ENCODE peak calls at places on chromosomes 7 and 10, in ten cellular contexts. B is retinal pigment epithelial cell; Y is stomach; P is fibroblast of the conjunctiva; G is activated naive CD4-positive, alpha-beta T cell treated with Interleukin-2 at 50 U/mL for 16 hours; Z is NCI-H1436; Q is NCI-H345; O is T1000; K is HS-27A; A is heart left ventricle. C is an unnamed sample.

GRCh38 chr10:77036993-77037734 is 600.4 kb downstream of the KCNMA1 start:
- DNase-seq in B (no peak), Y (no peak), P (no peak), G (no peak), Z (peak), Q (peak), O (no peak), K (no peak), A (no peak), C (peak)

GRCh38 chr7:78018541-78019456 is 220.2 kb downstream of the PHTF2 start:
- DNase-seq in B (no peak), Y (no peak), P (peak), G (peak), Z (no peak), Q (peak), O (no peak), K (peak), A (peak), C (peak)

GRCh38 chr7:68146970-68147369 is 1150.3 kb downstream of the TYW1 start:
- DNase-seq in B (no peak), Y (no peak), P (no peak), G (no peak), Z (no peak), Q (peak), O (no peak), K (no peak), A (no peak), C (no peak)

GRCh38 chr10:121137533-121137932 is 286.4 kb downstream of the WDR11 start:
- DNase-seq in B (no peak), Y (no peak), P (no peak), G (no peak), Z (no peak), Q (no peak), O (no peak), K (no peak), A (no peak), C (no peak)

GRCh38 chr10:122510736-122511135 is 49.4 kb downstream of the HTRA1 start:
- DNase-seq in B (no peak), Y (no peak), P (no peak), G (no peak), Z (no peak), Q (no peak), O (no peak), K (no peak), A (no peak), C (no peak)

GRCh38 chr7:30923774-30924413 is 12.2 kb downstream of the AQP1 start:
- DNase-seq in B (no peak), Y (peak), P (no peak), G (no peak), Z (no peak), Q (no peak), O (no peak), K (no peak), A (peak), C (no peak)

GRCh38 chr7:44658979-44659378 is 52.6 kb downstream of the OGDH start:
- DNase-seq in B (no peak), Y (no peak), P (no peak), G (no peak), Z (no peak), Q (no peak), O (no peak), K (no peak), A (no peak), C (no peak)

GRCh38 chr10:131839351-131839750 is 61.5 kb upstream of the PPP2R2D start:
- DNase-seq in B (no peak), Y (no peak), P (no peak), G (no peak), Z (no peak), Q (no peak), O (no peak), K (no peak), A (no peak), C (no peak)

GRCh38 chr7:112069879-112070321 is 136.3 kb downstream of the DOCK4 start:
- DNase-seq in B (no peak), Y (no peak), P (no peak), G (no peak), Z (no peak), Q (no peak), O (no peak), K (no peak), A (no peak), C (peak)

GRCh38 chr7:134784251-134785049 is 5.0 kb downstream of the CALD1 start:
- DNase-seq in B (no peak), Y (no peak), P (no peak), G (no peak), Z (no peak), Q (no peak), O (no peak), K (no peak), A (no peak), C (no peak)

GRCh38 chr10:112435013-112435619 is 11.6 kb downstream of the ZDHHC6 start:
- DNase-seq in B (no peak), Y (no peak), P (peak), G (no peak), Z (no peak), Q (no peak), O (no peak), K (no peak), A (no peak), C (peak)

GRCh38 chr7:48088559-48089414 is at the start of gene UPP1:
- DNase-seq in B (peak), Y (peak), P (peak), G (peak), Z (peak), Q (peak), O (peak), K (peak), A (peak), C (peak)

GRCh38 chr10:128861018-128861565 is 605.9 kb upstream of the MGMT start:
- DNase-seq in B (no peak), Y (no peak), P (no peak), G (no peak), Z (no peak), Q (no peak), O (no peak), K (no peak), A (no peak), C (no peak)

GRCh38 chr10:31582365-31583052 is 263.5 kb downstream of the ZEB1 start:
- DNase-seq in B (peak), Y (no peak), P (peak), G (no peak), Z (no peak), Q (no peak), O (peak), K (no peak), A (peak), C (no peak)

GRCh38 chr10:132377326-132377725 is 19.7 kb upstream of the PWWP2B start:
- DNase-seq in B (no peak), Y (no peak), P (no peak), G (no peak), Z (no peak), Q (no peak), O (no peak), K (no peak), A (no peak), C (no peak)

GRCh38 chr10:130824230-130825014 is 487.1 kb downstream of the TCERG1L start:
- DNase-seq in B (no peak), Y (no peak), P (no peak), G (no peak), Z (no peak), Q (no peak), O (no peak), K (no peak), A (no peak), C (no peak)

GRCh38 chr7:150451833-150452431 is 1.5 kb downstream of the GIMAP8 start:
- DNase-seq in B (no peak), Y (no peak), P (no peak), G (peak), Z (no peak), Q (no peak), O (no peak), K (no peak), A (peak), C (no peak)

GRCh38 chr7:140304071-140304799 is 94.1 kb downstream of the SLC37A3 start:
- DNase-seq in B (no peak), Y (no peak), P (peak), G (peak), Z (peak), Q (no peak), O (no peak), K (no peak), A (no peak), C (peak)

GRCh38 chr7:114468844-114469243 is 54.2 kb downstream of the FOXP2 start:
- DNase-seq in B (no peak), Y (no peak), P (no peak), G (no peak), Z (no peak), Q (no peak), O (no peak), K (no peak), A (no peak), C (no peak)

C was measured in RKO.